ENCODE peak calls at places on chromosomes 11 and 22, in seven cellular contexts. F is GM19239; R is Right ventricle myocardium inferior; L is LNCaP clone FGC; U is memory B cell; Y is stimulated activated CD4-positive, alpha-beta T cell treated with anti-CD3 and anti-CD28 coated beads, Interleukin-12 subunit alpha, Interleukin-12 subunit beta, amount 100 ng/mL, for 24 hours; C is HepG2. O is an unnamed sample.

GRCh38 chr22:38298312-38299000 is 18.8 kb downstream of the CSNK1E start:
- DNase-seq in F (no peak), R (no peak), L (no peak), U (no peak), Y (no peak), C (no peak), O (no peak)

GRCh38 chr11:129861702-129862107 is 33.7 kb downstream of the NFRKB start:
- DNase-seq in F (no peak), R (peak), L (peak), U (no peak), Y (no peak), C (peak), O (peak)

GRCh38 chr11:75328426-75329277 is 22.8 kb downstream of the ARRB1 start:
- DNase-seq in F (no peak), R (peak), L (peak), U (no peak), Y (no peak), C (peak), O (peak)

GRCh38 chr11:110093407-110094297 is 460 bp downstream of the ZC3H12C start:
- DNase-seq in F (no peak), R (peak), L (no peak), U (peak), Y (no peak), C (peak), O (peak)

GRCh38 chr11:33605703-33606102 is 94.9 kb downstream of the C11orf91 start:
- DNase-seq in F (no peak), R (no peak), L (no peak), U (no peak), Y (no peak), C (no peak), O (no peak)

GRCh38 chr11:88174627-88175003 is 628 bp downstream of the RAB38 start:
- DNase-seq in F (no peak), R (peak), L (no peak), U (no peak), Y (peak), C (no peak), O (peak)

GRCh38 chr11:134949716-134950115 is 537.7 kb upstream of the B3GAT1 start:
- DNase-seq in F (no peak), R (no peak), L (no peak), U (no peak), Y (no peak), C (no peak), O (no peak)

GRCh38 chr22:35476341-35476740 is 64.3 kb upstream of the RASD2 start:
- DNase-seq in F (no peak), R (no peak), L (no peak), U (no peak), Y (no peak), C (no peak), O (no peak)

GRCh38 chr11:8477151-8477550 is 116.9 kb downstream of the STK33 start:
- DNase-seq in F (peak), R (no peak), L (no peak), U (no peak), Y (no peak), C (no peak), O (no peak)

GRCh38 chr22:28955817-28956216 is 72.4 kb downstream of the ZNRF3 start:
- DNase-seq in F (peak), R (no peak), L (no peak), U (no peak), Y (peak), C (no peak), O (peak)

GRCh38 chr11:2443881-2444300 is 423 bp downstream of the TRPM5 start:
- DNase-seq in F (no peak), R (no peak), L (no peak), U (no peak), Y (no peak), C (no peak), O (no peak)

GRCh38 chr11:125223901-125224331 is 59.4 kb downstream of the PKNOX2 start:
- DNase-seq in F (no peak), R (no peak), L (no peak), U (no peak), Y (no peak), C (no peak), O (no peak)

GRCh38 chr11:133038850-133039249 is 493.5 kb downstream of the OPCML start:
- DNase-seq in F (no peak), R (no peak), L (no peak), U (no peak), Y (no peak), C (no peak), O (no peak)

GRCh38 chr22:37659897-37660708 is 1.6 kb downstream of the PDXP start:
- DNase-seq in F (no peak), R (no peak), L (no peak), U (no peak), Y (no peak), C (no peak), O (no peak)

GRCh38 chr11:2528301-2529050 is 83.7 kb downstream of the KCNQ1 start:
- DNase-seq in F (no peak), R (no peak), L (no peak), U (no peak), Y (no peak), C (no peak), O (no peak)

GRCh38 chr22:50146440-50147228 is 23.9 kb upstream of the PANX2 start:
- DNase-seq in F (no peak), R (no peak), L (no peak), U (no peak), Y (no peak), C (peak), O (no peak)

GRCh38 chr11:13140028-13140870 is 131.1 kb downstream of the RASSF10 start:
- DNase-seq in F (peak), R (no peak), L (no peak), U (no peak), Y (no peak), C (peak), O (peak)

GRCh38 chr11:32892355-32893090 is at the start of gene QSER1:
- DNase-seq in F (peak), R (peak), L (no peak), U (peak), Y (peak), C (peak), O (peak)

GRCh38 chr11:108009497-108010360 is 1.0 kb downstream of the CUL5 start:
- DNase-seq in F (no peak), R (no peak), L (no peak), U (peak), Y (no peak), C (peak), O (no peak)

GRCh38 chr11:77112641-77113381 is 10.2 kb downstream of the OMP start:
- DNase-seq in F (no peak), R (peak), L (no peak), U (no peak), Y (no peak), C (no peak), O (no peak)

GRCh38 chr11:62539238-62539925 is 7.2 kb downstream of the AHNAK start:
- DNase-seq in F (no peak), R (no peak), L (no peak), U (no peak), Y (no peak), C (no peak), O (peak)

GRCh38 chr11:119702261-119702591 is 26.8 kb downstream of the NECTIN1 start:
- DNase-seq in F (no peak), R (peak), L (no peak), U (no peak), Y (no peak), C (no peak), O (peak)

GRCh38 chr22:24843048-24843447 is 37.0 kb downstream of the SGSM1 start:
- DNase-seq in F (no peak), R (no peak), L (no peak), U (no peak), Y (no peak), C (no peak), O (no peak)

GRCh38 chr22:28873183-28873964 is 10.0 kb upstream of the ZNRF3 start:
- DNase-seq in F (no peak), R (no peak), L (no peak), U (no peak), Y (no peak), C (no peak), O (no peak)

GRCh38 chr11:76206327-76207081 is at the start of gene WNT11:
- DNase-seq in F (no peak), R (peak), L (no peak), U (peak), Y (no peak), C (no peak), O (no peak)

GRCh38 chr11:128520206-128520885 is 67.0 kb downstream of the ETS1 start:
- DNase-seq in F (no peak), R (no peak), L (no peak), U (no peak), Y (no peak), C (no peak), O (no peak)

GRCh38 chr22:36335621-36336020 is 52.1 kb downstream of the MYH9 start:
- DNase-seq in F (no peak), R (no peak), L (no peak), U (no peak), Y (no peak), C (no peak), O (no peak)

GRCh38 chr11:13335319-13335718 is 57.7 kb downstream of the BMAL1 start:
- DNase-seq in F (peak), R (no peak), L (no peak), U (peak), Y (peak), C (peak), O (peak)

GRCh38 chr11:43904737-43905515 is 24.3 kb downstream of the ALKBH3 start:
- DNase-seq in F (no peak), R (no peak), L (no peak), U (no peak), Y (no peak), C (no peak), O (no peak)

GRCh38 chr22:25849514-25849913 is 107.5 kb downstream of the MYO18B start:
- DNase-seq in F (no peak), R (no peak), L (no peak), U (no peak), Y (no peak), C (no peak), O (no peak)

GRCh38 chr11:64000026-64000739 is 13.9 kb downstream of the OTUB1 start:
- DNase-seq in F (peak), R (peak), L (no peak), U (peak), Y (peak), C (no peak), O (no peak)